ENCODE peak calls at places on chromosomes 5 and 9, in eight cellular contexts. O is ureter; Q is NCI-H82; P is sciatic nerve; N is activated CD4-positive, alpha-beta T cell treated with anti-CD3 and anti-CD28 coated beads for 36 hours; V is fibroblast of the conjunctiva; S is type B pancreatic cell; E is H9. D is an unnamed sample.

GRCh38 chr9:133690111-133690561 is 48.0 kb downstream of the SARDH start:
- DNase-seq in O (no peak), Q (no peak), P (no peak), N (no peak), V (no peak), S (no peak), E (no peak), D (peak)

GRCh38 chr9:83920469-83920941 is 727 bp downstream of the KIF27 start:
- DNase-seq in O (peak), Q (peak), P (peak), N (no peak), V (no peak), S (no peak), E (no peak), D (peak)

GRCh38 chr9:133044661-133045060 is 13.9 kb downstream of the GTF3C5 start:
- DNase-seq in O (no peak), Q (no peak), P (no peak), N (no peak), V (no peak), S (no peak), E (no peak), D (no peak)

GRCh38 chr5:59640411-59640810 is 253.1 kb downstream of the PDE4D start:
- DNase-seq in O (no peak), Q (no peak), P (no peak), N (no peak), V (no peak), S (no peak), E (no peak), D (peak)

GRCh38 chr5:119554597-119554996 is 74.8 kb upstream of the FAM170A start:
- DNase-seq in O (no peak), Q (no peak), P (no peak), N (no peak), V (no peak), S (no peak), E (no peak), D (no peak)

GRCh38 chr9:133425049-133425632 is 3.0 kb downstream of the ADAMTS13 start:
- DNase-seq in O (no peak), Q (no peak), P (no peak), N (no peak), V (no peak), S (no peak), E (no peak), D (no peak)

GRCh38 chr5:82849885-82850284 is 227.3 kb downstream of the TMEM167A start:
- DNase-seq in O (no peak), Q (no peak), P (no peak), N (no peak), V (no peak), S (no peak), E (no peak), D (no peak)

GRCh38 chr5:150751096-150751891 is 7.5 kb downstream of the DCTN4 start:
- DNase-seq in O (no peak), Q (no peak), P (no peak), N (no peak), V (no peak), S (no peak), E (no peak), D (no peak)

GRCh38 chr5:72656331-72656730 is 149.1 kb upstream of the ZNF366 start:
- DNase-seq in O (no peak), Q (no peak), P (no peak), N (no peak), V (no peak), S (no peak), E (no peak), D (no peak)

GRCh38 chr9:137383453-137384115 is 39.4 kb downstream of the EXD3 start:
- DNase-seq in O (no peak), Q (no peak), P (peak), N (peak), V (no peak), S (no peak), E (peak), D (no peak)

GRCh38 chr5:39106332-39106731 is 32.1 kb upstream of the RICTOR start:
- DNase-seq in O (no peak), Q (no peak), P (no peak), N (no peak), V (no peak), S (no peak), E (no peak), D (peak)

GRCh38 chr5:52840286-52841050 is 52.8 kb downstream of the ITGA1 start:
- DNase-seq in O (no peak), Q (no peak), P (no peak), N (no peak), V (no peak), S (no peak), E (no peak), D (peak)